ENCODE peak calls at places on chromosomes 11 and 22, in six cellular contexts. B, H, D, U, O and Q are unnamed samples.

GRCh38 chr11:8192016-8192895 is 23.4 kb upstream of the RIC3 start:
- DNase-seq in O (peak), B (no peak), H (peak), U (peak), D (peak), Q (peak)

GRCh38 chr11:35661539-35661938 is 1.0 kb upstream of the TRIM44 start:
- DNase-seq in O (no peak), D (no peak), B (no peak), U (no peak), H (no peak), Q (no peak)

GRCh38 chr11:104572279-104572678 is 326.0 kb downstream of the CASP12 start:
- DNase-seq in O (no peak), U (no peak), H (no peak), B (no peak), D (peak), Q (no peak)

GRCh38 chr11:134409552-134410429 is 2.3 kb downstream of the B3GAT1 start:
- DNase-seq in O (peak), H (no peak), D (no peak), B (no peak), U (no peak), Q (no peak)

GRCh38 chr11:37449146-37449545 is 851.1 kb upstream of the RAG2 start:
- DNase-seq in D (peak), B (no peak), O (no peak), H (no peak), U (no peak), Q (no peak)

GRCh38 chr11:129611661-129612566 is 203.7 kb upstream of the TMEM45B start:
- DNase-seq in U (no peak), O (no peak), D (no peak), H (no peak), B (no peak), Q (peak)

GRCh38 chr11:62493801-62494200 is 52.8 kb downstream of the AHNAK start:
- DNase-seq in U (no peak), D (no peak), O (no peak), H (no peak), B (no peak), Q (no peak)

GRCh38 chr11:22787565-22788162 is 41.9 kb downstream of the SVIP start:
- DNase-seq in H (no peak), O (no peak), B (no peak), D (peak), U (no peak), Q (peak)

GRCh38 chr11:124285610-124286344 is 28.0 kb downstream of the OR8D1 start:
- DNase-seq in H (no peak), D (peak), U (no peak), O (no peak), B (no peak), Q (no peak)

GRCh38 chr11:35234836-35235235 is 95.9 kb downstream of the CD44 start:
- DNase-seq in O (no peak), D (peak), H (no peak), U (no peak), B (no peak), Q (no peak)

GRCh38 chr11:12446863-12447262 is 69.5 kb downstream of the PARVA start:
- DNase-seq in B (no peak), O (no peak), D (no peak), H (no peak), U (no peak), Q (no peak)

GRCh38 chr22:43437871-43438475 is 26.2 kb downstream of the MPPED1 start:
- DNase-seq in D (no peak), O (no peak), B (peak), U (no peak), H (no peak), Q (no peak)

GRCh38 chr22:42964994-42965699 is 49.8 kb downstream of the PACSIN2 start:
- DNase-seq in D (peak), H (no peak), U (no peak), O (no peak), B (no peak), Q (no peak)

GRCh38 chr11:134449713-134450112 is 37.7 kb upstream of the B3GAT1 start:
- DNase-seq in D (no peak), O (no peak), B (no peak), U (no peak), H (no peak), Q (no peak)

GRCh38 chr11:99631618-99632017 is 610.9 kb downstream of the CNTN5 start:
- DNase-seq in H (no peak), D (no peak), U (no peak), B (no peak), O (no peak), Q (no peak)

GRCh38 chr22:42077486-42078125 is 1.9 kb upstream of the SMDT1 start:
- DNase-seq in D (no peak), O (no peak), H (no peak), B (no peak), U (peak), Q (no peak)

GRCh38 chr11:88411265-88411664 is 73.7 kb upstream of the CTSC start:
- DNase-seq in O (no peak), U (no peak), B (no peak), H (no peak), D (peak), Q (no peak)

GRCh38 chr11:60950024-60950423 is 2.0 kb downstream of the SLC15A3 start:
- DNase-seq in U (no peak), D (no peak), O (no peak), H (no peak), B (no peak), Q (no peak)

GRCh38 chr11:66288138-66288865 is 641 bp downstream of the YIF1A start:
- DNase-seq in B (peak), D (no peak), H (no peak), O (no peak), U (peak), Q (no peak)

GRCh38 chr11:133928628-133929059 is 28.1 kb downstream of the IGSF9B start:
- DNase-seq in O (peak), D (no peak), U (no peak), H (no peak), B (no peak), Q (peak)

GRCh38 chr11:121418625-121419114 is 33.4 kb upstream of the SORL1 start:
- DNase-seq in H (peak), B (no peak), O (no peak), D (no peak), U (no peak), Q (no peak)

GRCh38 chr11:64384981-64385952 is 26.3 kb downstream of the RPS6KA4 start:
- DNase-seq in O (no peak), H (no peak), U (no peak), B (no peak), D (no peak), Q (no peak)

GRCh38 chr11:86629070-86629706 is 43.2 kb downstream of the ME3 start:
- DNase-seq in D (peak), H (peak), B (no peak), U (peak), O (no peak), Q (no peak)

GRCh38 chr11:23288001-23288783 is 427.9 kb upstream of the CCDC179 start:
- DNase-seq in B (no peak), U (no peak), D (peak), O (no peak), H (no peak), Q (no peak)

GRCh38 chr22:19105867-19106802 is 16.1 kb downstream of the DGCR2 start:
- DNase-seq in O (no peak), D (no peak), B (no peak), H (no peak), U (no peak), Q (no peak)

GRCh38 chr11:118768715-118769114 is 22.2 kb downstream of the DDX6 start:
- DNase-seq in B (no peak), D (no peak), O (no peak), H (no peak), U (no peak), Q (no peak)

GRCh38 chr11:30113326-30113873 is 96.6 kb upstream of the KCNA4 start:
- DNase-seq in H (no peak), U (no peak), O (no peak), B (no peak), D (no peak), Q (no peak)

GRCh38 chr11:111459506-111460270 is 52.5 kb downstream of the BTG4 start:
- DNase-seq in H (no peak), O (no peak), D (no peak), U (no peak), B (no peak), Q (no peak)

GRCh38 chr11:125594958-125595357 is 2.3 kb downstream of the STT3A start:
- DNase-seq in U (no peak), B (no peak), O (no peak), H (no peak), D (no peak), Q (no peak)

GRCh38 chr11:9206496-9206895 is 58.7 kb downstream of the DENND5A start:
- DNase-seq in U (no peak), O (no peak), B (no peak), D (peak), H (no peak), Q (no peak)

GRCh38 chr11:76233936-76234703 is 27.8 kb upstream of the WNT11 start:
- DNase-seq in D (no peak), O (no peak), U (peak), H (peak), B (peak), Q (no peak)

GRCh38 chr22:22691716-22692701 is 47.6 kb downstream of the GGTLC2 start:
- DNase-seq in U (no peak), D (no peak), O (no peak), B (no peak), H (no peak), Q (no peak)

GRCh38 chr11:128828350-128828749 is 38.7 kb downstream of the KCNJ1 start:
- DNase-seq in B (no peak), H (no peak), D (peak), O (no peak), U (no peak), Q (no peak)

GRCh38 chr11:102400603-102401002 is 52.0 kb downstream of the TMEM123 start:
- DNase-seq in D (no peak), O (no peak), U (no peak), B (no peak), H (no peak), Q (no peak)

GRCh38 chr11:77473001-77473800 is 693 bp downstream of the PAK1 start:
- DNase-seq in D (no peak), U (peak), H (peak), O (peak), B (peak), Q (peak)

DNA sequence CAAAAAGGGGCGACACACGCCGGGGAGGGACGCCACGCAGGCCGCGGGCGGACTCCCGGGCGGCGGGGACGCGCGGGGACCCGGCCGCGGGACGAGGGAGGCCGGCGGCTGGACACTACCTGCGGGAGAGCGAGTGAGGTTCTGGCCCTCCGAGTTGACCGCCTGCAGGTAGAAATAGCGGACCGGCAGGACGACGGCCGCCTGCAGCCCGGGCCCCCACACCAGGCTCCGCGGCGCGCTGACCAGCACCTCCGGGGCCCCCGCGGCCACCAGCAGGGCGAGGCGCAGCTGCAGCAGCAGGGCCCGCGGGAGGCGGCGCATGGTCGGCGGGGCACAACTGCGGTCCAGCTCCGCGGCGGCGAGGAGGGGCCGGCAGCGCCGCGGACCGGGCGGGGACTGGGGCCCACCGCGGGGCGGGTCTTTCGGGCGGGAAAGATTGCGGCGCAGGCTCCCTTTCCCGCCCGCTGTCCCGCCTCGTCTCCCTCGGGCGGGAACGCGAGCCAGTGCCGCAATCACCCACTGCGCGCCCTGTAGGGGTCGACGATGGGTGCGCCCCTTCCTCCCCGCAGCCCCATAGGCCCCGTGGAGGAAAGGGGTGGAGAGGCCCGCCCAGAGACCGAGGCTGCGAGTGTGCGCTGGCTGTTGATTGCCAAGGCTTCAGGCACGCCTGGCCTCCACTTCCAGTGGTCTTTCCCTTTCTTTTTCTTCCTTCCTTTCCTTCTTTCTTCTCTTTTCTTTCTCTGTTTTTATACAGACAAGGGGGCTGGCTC is at the start of gene POGLUT3:
- DNase-seq in U (peak), O (peak), H (peak), B (peak), D (peak), Q (peak)
- H3K4me3 ChIP-seq in U (peak), O (peak), H (peak), B (peak), D (peak), Q (peak)

GRCh38 chr22:27674524-27674923 is 127.0 kb downstream of the MN1 start:
- DNase-seq in D (no peak), B (no peak), H (no peak), O (no peak), U (no peak), Q (no peak)
- H3K4me3 ChIP-seq in D (no peak), B (no peak), H (no peak), O (no peak), U (no peak), Q (no peak)

DNA sequence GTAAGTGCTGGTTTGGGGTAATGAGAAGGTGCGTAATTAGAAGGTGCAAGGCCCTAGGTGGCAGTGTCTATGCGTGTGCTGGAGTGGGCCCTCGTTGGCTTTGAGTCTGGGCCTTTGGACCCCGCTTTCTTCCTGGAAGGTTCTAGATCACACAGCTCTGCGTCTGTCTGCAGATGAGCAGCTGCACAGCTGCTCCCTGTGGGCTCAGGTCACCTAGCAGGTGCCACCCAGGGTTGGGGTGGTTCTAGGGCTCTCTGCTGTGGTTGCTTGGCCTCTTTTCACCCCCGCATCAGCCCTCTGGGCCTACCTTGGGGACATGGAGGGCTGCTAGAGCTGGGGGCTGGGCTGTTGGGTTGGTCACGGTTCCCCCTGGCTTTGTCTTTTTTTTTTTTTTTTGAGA is 10.4 kb downstream of the RELT start:
- DNase-seq in H (no peak), O (no peak), B (no peak), U (no peak), D (no peak), Q (no peak)
- H3K4me3 ChIP-seq in H (no peak), O (no peak), B (no peak), U (no peak), D (no peak), Q (no peak)

GRCh38 chr11:46916669-46917108 is 1.7 kb downstream of the LRP4 start:
- DNase-seq in D (peak), U (peak), H (peak), O (peak), B (peak), Q (peak)
- H3K4me3 ChIP-seq in D (peak), U (peak), H (peak), O (peak), B (peak), Q (peak)

GRCh38 chr22:31253949-31254348 is 38.3 kb downstream of the PIK3IP1 start:
- DNase-seq in O (peak), H (peak), U (no peak), B (no peak), D (no peak), Q (peak)
- H3K4me3 ChIP-seq in O (no peak), H (no peak), U (no peak), B (no peak), D (no peak), Q (no peak)

GRCh38 chr22:30882181-30882771 is 86.3 kb downstream of the MORC2 start:
- DNase-seq in D (no peak), O (no peak), H (no peak), B (peak), U (no peak), Q (no peak)
- H3K4me3 ChIP-seq in D (no peak), O (no peak), H (peak), B (no peak), U (no peak), Q (no peak)

GRCh38 chr22:36155702-36156101 is 4.9 kb downstream of the APOL3 start:
- DNase-seq in B (peak), H (peak), O (peak), D (no peak), U (peak), Q (no peak)
- H3K4me3 ChIP-seq in B (no peak), H (peak), O (no peak), D (no peak), U (peak), Q (no peak)

GRCh38 chr22:27132896-27133500 is 475.6 kb downstream of the MIAT start:
- DNase-seq in H (no peak), B (no peak), O (no peak), D (no peak), U (no peak), Q (no peak)

GRCh38 chr22:27135582-27135981 is 478.2 kb downstream of the MIAT start:
- DNase-seq in H (no peak), D (peak), U (no peak), B (no peak), O (no peak), Q (no peak)

GRCh38 chr22:27132400-27132799 is 475.0 kb downstream of the MIAT start:
- DNase-seq in B (no peak), D (no peak), O (no peak), H (no peak), U (no peak), Q (no peak)

GRCh38 chr22:27136596-27136995 is 479.2 kb downstream of the MIAT start:
- DNase-seq in D (no peak), H (no peak), B (no peak), O (no peak), U (no peak), Q (no peak)

DNA sequence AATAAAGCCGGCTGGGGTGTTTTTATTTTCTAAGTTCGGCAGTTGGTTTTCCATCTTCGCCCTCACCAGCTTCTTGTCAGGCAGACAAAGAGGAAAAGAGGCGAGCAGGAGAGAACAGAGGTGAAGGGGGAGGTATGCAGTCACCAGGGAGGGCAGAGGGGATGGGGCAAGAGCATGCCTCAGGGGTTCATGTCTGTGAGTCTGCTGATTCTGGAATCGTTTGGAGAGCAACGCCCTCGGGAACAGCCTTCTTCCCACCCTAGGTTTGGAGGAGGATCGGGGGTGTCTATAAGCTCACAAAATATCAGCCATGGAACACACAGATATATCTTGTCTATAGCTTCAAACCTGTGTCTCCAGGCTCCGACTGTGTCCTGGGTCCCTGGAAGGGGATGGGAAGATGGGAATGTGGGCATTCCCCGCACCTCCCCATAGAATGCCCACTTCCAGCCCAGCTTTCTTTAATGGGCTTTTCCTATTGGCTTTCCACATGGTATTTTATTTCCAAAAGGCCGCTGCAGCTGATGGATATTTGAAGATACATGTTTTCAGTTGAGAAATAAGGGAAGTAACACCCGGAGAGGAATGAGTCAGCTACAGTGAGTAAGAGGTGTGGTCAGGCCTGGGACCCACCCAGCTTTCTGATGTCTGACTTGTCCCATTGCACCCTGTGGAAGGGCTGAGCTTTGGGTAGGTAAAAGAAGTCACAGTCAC is 476.7 kb downstream of the MIAT start:
- DNase-seq in O (peak), B (no peak), H (no peak), U (no peak), D (peak), Q (no peak)
- H3K4me3 ChIP-seq in O (no peak), B (no peak), H (no peak), U (no peak), D (no peak), Q (no peak)

DNA sequence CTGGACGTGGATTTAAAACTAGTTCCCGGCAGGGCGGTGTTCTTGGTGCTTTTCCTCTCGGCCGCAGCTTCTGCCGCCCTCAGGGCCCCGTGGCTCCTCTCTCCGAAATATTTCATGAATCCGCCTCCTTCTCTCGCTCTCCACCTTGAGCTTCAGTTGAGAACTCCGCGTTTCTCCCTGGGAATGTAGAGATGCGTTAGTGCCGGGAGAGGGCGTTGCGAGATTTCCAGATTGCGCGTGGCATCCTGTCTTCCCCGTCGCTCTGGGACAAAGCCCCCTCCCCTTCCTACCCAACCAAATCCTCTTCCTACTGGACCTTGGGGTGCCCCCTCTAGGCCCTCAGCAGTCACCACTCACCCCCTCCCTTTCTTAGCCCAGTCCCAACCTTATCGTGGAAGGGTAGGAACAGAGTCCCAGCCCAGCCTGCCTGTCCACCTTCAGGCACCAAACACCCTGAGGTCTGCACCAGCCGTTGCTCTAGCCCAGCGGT is 15.5 kb upstream of the RAC2 start:
- DNase-seq in U (no peak), H (no peak), D (peak), O (no peak), B (no peak), Q (no peak)
- H3K4me3 ChIP-seq in U (no peak), H (no peak), D (no peak), O (no peak), B (no peak), Q (no peak)

GRCh38 chr11:94544832-94545640 is 1.3 kb downstream of the FUT4 start:
- DNase-seq in U (peak), D (no peak), H (peak), O (peak), B (peak), Q (peak)

GRCh38 chr11:94544582-94544831 is 786 bp downstream of the FUT4 start:
- DNase-seq in D (no peak), O (no peak), U (no peak), B (no peak), H (no peak), Q (no peak)

GRCh38 chr11:94549166-94549565 is 5.4 kb downstream of the FUT4 start:
- DNase-seq in H (no peak), U (no peak), B (no peak), D (no peak), O (no peak), Q (no peak)

GRCh38 chr11:94545641-94546470 is 2.1 kb downstream of the FUT4 start:
- DNase-seq in H (no peak), B (no peak), D (no peak), O (no peak), U (no peak), Q (no peak)

DNA sequence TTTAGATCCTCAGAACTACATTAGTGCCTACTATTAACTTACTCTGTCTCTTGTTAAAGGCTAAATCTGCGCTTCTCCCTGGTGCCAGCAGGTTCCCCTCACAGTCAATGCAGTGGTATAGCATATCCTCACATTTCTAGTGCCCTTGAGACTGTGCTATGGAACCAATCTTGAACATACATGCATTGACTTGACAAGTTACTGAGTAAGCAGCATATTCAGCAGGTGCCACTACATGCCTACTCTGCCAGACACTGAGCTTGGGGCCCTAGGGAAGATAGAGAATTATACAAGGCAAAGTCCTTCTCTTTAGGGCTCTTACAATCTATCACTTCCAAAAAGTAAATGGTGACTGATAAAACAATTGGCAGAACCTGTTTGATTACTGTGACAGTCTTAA is 3.2 kb downstream of the FUT4 start:
- DNase-seq in B (no peak), H (no peak), U (no peak), D (no peak), O (no peak), Q (no peak)
- H3K4me3 ChIP-seq in B (peak), H (no peak), U (no peak), D (no peak), O (peak), Q (no peak)